ENCODE peak calls at places on chromosomes 16 and 17, in six cellular contexts. X, H, T, J, S and N are unnamed samples. For H3K4me1, the result is how much of the 10 kb centered on the place peaks cover.

GRCh38 chr16:56389554-56389953 is 35.8 kb downstream of the AMFR start:
- DNase-seq in X (no peak), J (no peak), T (peak), S (no peak), H (peak), N (no peak)

GRCh38 chr17:15122857-15123256 is 142.3 kb downstream of the PMP22 start:
- DNase-seq in H (no peak), T (peak), J (no peak), S (no peak), X (no peak), N (no peak)

GRCh38 chr16:28610595-28611270 is 889 bp upstream of the SULT1A1 start:
- DNase-seq in X (no peak), T (no peak), H (no peak), J (no peak), S (no peak), N (no peak)

GRCh38 chr17:41724476-41725030 is 9.9 kb downstream of the HAP1 start:
- DNase-seq in T (no peak), J (no peak), X (no peak), S (no peak), H (no peak), N (no peak)

GRCh38 chr17:60947100-60947499 is 269.4 kb downstream of the BCAS3 start:
- DNase-seq in H (peak), J (no peak), X (no peak), S (no peak), T (peak), N (no peak)

GRCh38 chr17:35568561-35568960 is 7.9 kb upstream of the SLFN14 start:
- DNase-seq in X (no peak), T (peak), H (peak), S (peak), J (no peak), N (no peak)

GRCh38 chr17:60107526-60108257 is 29.0 kb upstream of the HEATR6 start:
- DNase-seq in X (no peak), T (peak), J (no peak), S (no peak), H (no peak), N (no peak)

GRCh38 chr17:61574542-61575351 is 16.3 kb downstream of the NACA2 start:
- DNase-seq in H (peak), S (no peak), J (no peak), X (no peak), T (peak), N (no peak)

GRCh38 chr16:13471036-13471435 is 448.9 kb upstream of the ERCC4 start:
- DNase-seq in S (no peak), X (no peak), T (no peak), H (no peak), J (no peak), N (no peak)

GRCh38 chr16:4489030-4489429 is 12.8 kb downstream of the HMOX2 start:
- DNase-seq in J (no peak), T (peak), X (no peak), H (peak), S (no peak), N (no peak)

GRCh38 chr17:13865650-13866049 is 203.7 kb upstream of the COX10 start:
- DNase-seq in T (no peak), J (no peak), X (no peak), H (peak), S (no peak), N (no peak)

GRCh38 chr17:11293480-11293879 is 52.5 kb downstream of the SHISA6 start:
- DNase-seq in J (no peak), H (no peak), S (no peak), X (no peak), T (no peak), N (no peak)

GRCh38 chr17:48544356-48545021 is 420 bp downstream of the HOXB2 start:
- DNase-seq in X (peak), S (peak), J (peak), T (peak), H (peak), N (peak)

GRCh38 chr17:74981979-74982662 is 5.3 kb upstream of the CDR2L start:
- DNase-seq in S (peak), T (peak), J (peak), H (peak), X (peak), N (peak)

GRCh38 chr17:35807371-35808144 is 1.7 kb upstream of the TAF15 start:
- DNase-seq in T (peak), S (no peak), J (no peak), H (peak), X (no peak), N (no peak)

GRCh38 chr16:46748775-46749705 is 896 bp upstream of the MYLK3 start:
- DNase-seq in S (no peak), J (no peak), H (no peak), X (no peak), T (no peak), N (no peak)

GRCh38 chr17:61618950-61619349 is 27.9 kb upstream of the NACA2 start:
- DNase-seq in T (no peak), J (no peak), H (no peak), S (no peak), X (no peak), N (no peak)

GRCh38 chr17:41390411-41390938 is 6.9 kb downstream of the KRT31 start:
- DNase-seq in H (no peak), X (no peak), J (no peak), T (no peak), S (no peak), N (no peak)

GRCh38 chr17:50365649-50366393 is 7.2 kb downstream of the MRPL27 start:
- DNase-seq in H (no peak), S (no peak), J (no peak), X (no peak), T (no peak), N (no peak)

GRCh38 chr17:68422821-68423220 is 34.5 kb downstream of the WIPI1 start:
- DNase-seq in J (no peak), S (no peak), X (no peak), H (no peak), T (no peak), N (no peak)

GRCh38 chr16:11585460-11586374 is 1.0 kb downstream of the LITAF start:
- DNase-seq in H (no peak), S (no peak), T (peak), J (peak), X (no peak), N (peak)

GRCh38 chr17:81457396-81457795 is 55.2 kb downstream of the ACTG1 start:
- DNase-seq in X (no peak), J (no peak), H (no peak), S (no peak), T (no peak), N (no peak)

GRCh38 chr17:82110298-82110697 is 12.3 kb upstream of the FASN start:
- DNase-seq in X (no peak), S (no peak), J (no peak), T (no peak), H (no peak), N (no peak)

GRCh38 chr17:21418446-21419298 is 42.5 kb downstream of the KCNJ12 start:
- DNase-seq in S (no peak), T (no peak), X (no peak), J (no peak), H (no peak), N (no peak)

GRCh38 chr17:76051071-76051467 is 21.2 kb downstream of the SRP68 start:
- DNase-seq in J (no peak), T (no peak), X (no peak), H (peak), S (no peak), N (no peak)

GRCh38 chr17:57402691-57403090 is 146.4 kb downstream of the MSI2 start:
- DNase-seq in S (no peak), X (no peak), T (no peak), H (no peak), J (no peak), N (no peak)

GRCh38 chr17:82665226-82665625 is 17.0 kb upstream of the WDR45B start:
- DNase-seq in H (no peak), X (no peak), T (no peak), S (no peak), J (no peak), N (no peak)

GRCh38 chr17:45296833-45297124 is 20.0 kb downstream of the MAP3K14 start:
- DNase-seq in S (no peak), X (no peak), H (no peak), T (no peak), J (no peak), N (no peak)

GRCh38 chr17:45294506-45294905 is 22.3 kb downstream of the MAP3K14 start:
- DNase-seq in S (no peak), T (peak), J (no peak), H (peak), X (no peak), N (no peak)

GRCh38 chr17:45298546-45299285 is 18.1 kb downstream of the MAP3K14 start:
- DNase-seq in H (no peak), X (no peak), J (no peak), T (peak), S (no peak), N (no peak)

GRCh38 chr17:45293413-45294211 is 23.2 kb downstream of the MAP3K14 start:
- DNase-seq in J (peak), T (peak), S (no peak), X (no peak), H (peak), N (no peak)

DNA sequence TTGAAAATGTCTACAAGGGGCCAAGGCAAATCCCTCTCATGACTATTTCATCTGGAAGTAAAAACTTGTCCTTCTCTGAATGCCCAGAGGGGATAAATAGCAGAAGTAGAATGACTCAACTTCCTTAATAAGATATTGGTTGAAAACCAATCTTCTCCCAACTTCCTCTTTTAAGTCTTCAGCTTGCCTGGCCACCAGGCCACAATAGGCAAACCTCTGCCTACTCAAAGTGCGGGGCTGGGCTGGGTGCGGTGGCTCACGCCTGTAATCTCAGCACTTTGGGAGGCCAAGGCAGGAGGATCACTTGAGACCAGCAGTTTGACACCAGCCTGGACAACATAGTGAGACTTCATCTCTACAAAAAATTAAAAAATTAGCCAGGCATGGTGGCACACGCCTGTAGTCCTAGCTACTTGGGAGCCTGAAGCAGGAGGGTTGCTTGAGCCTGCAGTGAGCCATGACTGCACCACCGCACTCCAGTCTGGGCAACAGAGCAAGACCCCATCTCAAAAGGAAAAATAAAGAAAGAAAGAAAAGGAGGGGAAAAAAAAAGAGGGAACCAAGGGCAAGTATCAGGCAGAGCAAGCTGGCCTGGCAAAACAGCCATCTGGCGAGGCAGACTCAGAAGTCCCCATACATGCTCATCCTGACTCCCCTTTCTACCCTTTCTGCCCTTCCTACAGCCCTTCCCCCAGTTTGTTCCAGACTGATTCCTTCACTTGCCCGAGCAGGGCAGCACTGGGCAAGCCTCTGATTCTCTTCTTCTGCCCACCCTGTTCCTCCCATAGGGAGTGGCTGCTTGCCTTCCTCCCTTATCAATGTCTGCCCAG is 20.6 kb downstream of the MAP3K14 start:
- DNase-seq in H (peak), S (no peak), J (no peak), X (no peak), T (peak), N (no peak)
- H3K4me1 ChIP-seq in H (under half), S (under half), J (under half), X (under half), T (half or more), N (half or more)

GRCh38 chr16:50789757-50790156 is 47.9 kb downstream of the CYLD start:
- DNase-seq in J (no peak), X (no peak), T (no peak), H (no peak), S (no peak), N (no peak)
- H3K4me3 ChIP-seq in J (no peak), X (no peak), T (no peak), H (no peak), S (no peak), N (no peak)

GRCh38 chr17:62857526-62857925 is 49.4 kb upstream of the MARCHF10 start:
- DNase-seq in T (no peak), H (no peak), S (no peak), X (no peak), J (no peak), N (no peak)

GRCh38 chr17:62856594-62856993 is 48.5 kb upstream of the MARCHF10 start:
- DNase-seq in S (no peak), T (no peak), J (no peak), X (no peak), H (no peak), N (no peak)

GRCh38 chr17:62854026-62854425 is 45.9 kb upstream of the MARCHF10 start:
- DNase-seq in H (no peak), J (no peak), S (no peak), X (no peak), T (no peak), N (no peak)

GRCh38 chr17:62852195-62852594 is 44.1 kb upstream of the MARCHF10 start:
- DNase-seq in X (no peak), H (no peak), T (no peak), J (no peak), S (no peak), N (no peak)

DNA sequence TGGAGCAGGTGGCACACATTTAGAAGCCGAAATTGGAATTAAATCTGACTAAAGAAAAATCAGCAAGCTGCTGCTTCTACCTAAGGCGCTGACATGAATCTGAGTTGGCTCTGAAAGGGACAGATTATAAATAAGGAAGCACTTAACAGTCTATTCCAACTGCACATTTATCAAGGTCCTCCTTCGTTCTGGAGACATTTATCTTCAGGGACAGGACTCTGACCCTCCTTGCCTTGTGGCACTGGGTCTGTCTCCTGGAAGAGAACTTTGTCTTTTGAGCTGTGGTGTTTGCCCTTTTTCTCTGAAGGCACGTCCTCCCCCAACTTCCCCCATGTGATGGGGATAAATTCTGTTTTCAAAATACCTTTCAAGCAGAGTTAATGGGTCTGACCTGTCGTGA is 47.0 kb upstream of the MARCHF10 start:
- DNase-seq in T (no peak), J (no peak), S (no peak), X (no peak), H (no peak), N (no peak)
- H3K27ac ChIP-seq in T (no peak), J (no peak), S (no peak), X (no peak), H (no peak), N (no peak)

GRCh38 chr16:88782454-88783390 is 2.3 kb downstream of the PIEZO1 start:
- DNase-seq in S (peak), T (peak), J (peak), X (no peak), H (peak), N (no peak)
- H3K4me1 ChIP-seq in S (half or more), T (under half), J (under half), X (half or more), H (under half), N (half or more)

DNA sequence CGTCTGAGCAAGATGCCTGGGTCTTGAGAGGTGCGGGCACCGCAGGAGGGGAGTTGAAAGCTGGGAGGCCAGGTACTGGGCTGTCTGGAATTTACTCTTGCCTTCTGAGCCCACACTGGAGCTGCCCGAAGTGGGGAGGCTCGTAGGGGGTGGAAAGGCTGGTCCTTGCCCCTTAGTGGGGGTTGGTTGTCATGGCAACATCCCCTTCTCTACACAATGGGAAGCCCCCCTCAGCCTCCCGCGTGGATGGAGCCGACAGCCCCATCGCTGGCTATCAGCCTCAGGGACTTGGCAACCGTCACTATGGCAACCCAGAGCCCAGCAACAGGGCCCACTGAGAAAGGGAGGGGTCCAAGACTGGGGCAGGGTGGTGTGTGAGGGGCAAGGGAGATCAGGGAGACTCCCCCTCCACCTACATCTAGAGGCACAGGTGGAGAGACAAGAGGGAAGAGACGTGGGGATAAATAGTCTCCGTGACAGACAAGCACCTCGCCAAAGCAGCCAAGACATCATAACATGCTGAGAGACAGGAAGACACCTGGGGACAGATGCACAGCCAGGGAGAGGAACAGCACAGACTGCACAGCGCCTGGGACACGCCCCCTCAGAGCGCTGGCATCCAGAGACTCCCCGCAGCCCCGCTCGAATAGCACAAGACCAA is 5.3 kb upstream of the DNAH2 start:
- DNase-seq in T (peak), S (no peak), X (no peak), J (no peak), H (no peak), N (peak)
- H3K4me3 ChIP-seq in T (no peak), S (no peak), X (no peak), J (no peak), H (no peak), N (no peak)

DNA sequence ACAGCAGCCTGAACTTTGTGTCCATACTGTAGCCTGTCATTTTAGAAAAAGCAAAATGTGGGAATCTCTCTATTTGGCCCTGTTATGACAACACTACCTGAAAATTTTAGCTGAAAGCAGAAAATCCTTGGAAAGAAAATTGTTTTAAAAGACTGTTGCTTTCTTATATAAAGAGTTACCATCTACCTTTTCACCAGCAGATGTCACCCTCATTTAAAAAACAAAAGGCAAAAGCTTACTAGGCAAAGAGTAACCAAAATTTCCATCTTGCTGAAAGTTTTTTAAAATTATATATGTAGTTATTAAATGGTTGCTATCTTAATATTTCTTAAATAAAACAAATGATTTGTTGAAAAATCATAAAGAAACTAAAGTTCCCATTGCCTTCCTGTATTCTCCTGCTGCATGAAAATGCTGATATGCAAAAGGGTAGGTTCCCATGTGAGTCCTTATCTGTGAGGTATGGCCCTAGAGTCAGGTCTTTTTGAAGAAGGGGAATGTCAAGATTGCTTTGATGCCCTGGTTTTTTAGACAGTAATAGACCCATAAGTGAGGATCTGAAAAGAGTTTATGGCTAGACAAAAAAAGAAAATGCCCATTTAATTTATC is 61.0 kb downstream of the TNRC6C start:
- DNase-seq in S (no peak), J (no peak), X (no peak), H (peak), T (peak), N (peak)
- H3K27ac ChIP-seq in S (no peak), J (no peak), X (no peak), H (no peak), T (no peak), N (peak)